ENCODE peak calls at places on chromosomes 13 and 19, in nine cellular contexts. One of them, this sample, is unnamed. For H3K4me1, the result is how much of the 10 kb centered on the place peaks cover.

GRCh38 chr13:49444517-49445395 is 682 bp downstream of the SETDB2 start:
- DNase-seq in CD4-positive, alpha-beta memory T cell: peak
- DNase-seq in heart left ventricle: no peak
- DNase-seq in mesendoderm: peak
- DNase-seq in GM23338: peak
- DNase-seq in adrenal gland: peak
- DNase-seq in heart right ventricle: no peak
- DNase-seq in left ventricle myocardium inferior: no peak
- DNase-seq in esophagus squamous epithelium: no peak
- DNase-seq in this sample: peak

GRCh38 chr13:92355213-92355612 is 871.4 kb upstream of the GPC6 start:
- DNase-seq in CD4-positive, alpha-beta memory T cell: no peak
- DNase-seq in heart left ventricle: no peak
- DNase-seq in mesendoderm: peak
- DNase-seq in GM23338: peak
- DNase-seq in adrenal gland: no peak
- DNase-seq in heart right ventricle: no peak
- DNase-seq in left ventricle myocardium inferior: no peak
- DNase-seq in esophagus squamous epithelium: no peak
- DNase-seq in this sample: peak

GRCh38 chr19:32337176-32337808 is 8.1 kb upstream of the ZNF507 start:
- DNase-seq in CD4-positive, alpha-beta memory T cell: no peak
- DNase-seq in heart left ventricle: no peak
- DNase-seq in mesendoderm: no peak
- DNase-seq in GM23338: no peak
- DNase-seq in adrenal gland: no peak
- DNase-seq in heart right ventricle: no peak
- DNase-seq in left ventricle myocardium inferior: no peak
- DNase-seq in esophagus squamous epithelium: no peak
- DNase-seq in this sample: no peak

GRCh38 chr13:20401586-20401957 is 124.1 kb downstream of the CRYL1 start:
- DNase-seq in CD4-positive, alpha-beta memory T cell: no peak
- DNase-seq in heart left ventricle: no peak
- DNase-seq in mesendoderm: no peak
- DNase-seq in GM23338: no peak
- DNase-seq in adrenal gland: no peak
- DNase-seq in heart right ventricle: no peak
- DNase-seq in left ventricle myocardium inferior: no peak
- DNase-seq in esophagus squamous epithelium: no peak
- DNase-seq in this sample: no peak

GRCh38 chr13:30581582-30581981 is 36.1 kb upstream of the USPL1 start:
- DNase-seq in CD4-positive, alpha-beta memory T cell: peak
- DNase-seq in heart left ventricle: no peak
- DNase-seq in mesendoderm: peak
- DNase-seq in GM23338: peak
- DNase-seq in adrenal gland: no peak
- DNase-seq in heart right ventricle: no peak
- DNase-seq in left ventricle myocardium inferior: no peak
- DNase-seq in esophagus squamous epithelium: no peak
- DNase-seq in this sample: no peak

GRCh38 chr13:43042410-43042921 is 19.1 kb downstream of the DNAJC15 start:
- DNase-seq in CD4-positive, alpha-beta memory T cell: no peak
- DNase-seq in heart left ventricle: no peak
- DNase-seq in mesendoderm: no peak
- DNase-seq in GM23338: no peak
- DNase-seq in adrenal gland: no peak
- DNase-seq in heart right ventricle: no peak
- DNase-seq in left ventricle myocardium inferior: no peak
- DNase-seq in esophagus squamous epithelium: no peak
- DNase-seq in this sample: no peak

GRCh38 chr13:51780099-51780498 is 23.9 kb downstream of the DHRS12 start:
- DNase-seq in CD4-positive, alpha-beta memory T cell: no peak
- DNase-seq in heart left ventricle: no peak
- DNase-seq in mesendoderm: no peak
- DNase-seq in GM23338: no peak
- DNase-seq in adrenal gland: no peak
- DNase-seq in heart right ventricle: no peak
- DNase-seq in left ventricle myocardium inferior: no peak
- DNase-seq in esophagus squamous epithelium: no peak
- DNase-seq in this sample: no peak

GRCh38 chr19:30743702-30744101 is 371.5 kb downstream of the ZNF536 start:
- DNase-seq in CD4-positive, alpha-beta memory T cell: no peak
- DNase-seq in heart left ventricle: no peak
- DNase-seq in mesendoderm: no peak
- DNase-seq in GM23338: no peak
- DNase-seq in adrenal gland: no peak
- DNase-seq in heart right ventricle: no peak
- DNase-seq in left ventricle myocardium inferior: no peak
- DNase-seq in esophagus squamous epithelium: no peak
- DNase-seq in this sample: no peak

GRCh38 chr19:12664406-12665280 is 1.9 kb downstream of the MAN2B1 start:
- DNase-seq in CD4-positive, alpha-beta memory T cell: no peak
- DNase-seq in heart left ventricle: no peak
- DNase-seq in mesendoderm: peak
- DNase-seq in GM23338: peak
- DNase-seq in adrenal gland: no peak
- DNase-seq in heart right ventricle: no peak
- DNase-seq in left ventricle myocardium inferior: no peak
- DNase-seq in esophagus squamous epithelium: no peak
- DNase-seq in this sample: no peak

GRCh38 chr19:16218851-16219250 is 21.1 kb downstream of the AP1M1 start:
- DNase-seq in CD4-positive, alpha-beta memory T cell: no peak
- DNase-seq in heart left ventricle: no peak
- DNase-seq in mesendoderm: no peak
- DNase-seq in GM23338: no peak
- DNase-seq in adrenal gland: no peak
- DNase-seq in heart right ventricle: no peak
- DNase-seq in left ventricle myocardium inferior: no peak
- DNase-seq in esophagus squamous epithelium: no peak
- DNase-seq in this sample: no peak

GRCh38 chr19:49114630-49115363 is 627 bp downstream of the LIN7B start:
- DNase-seq in CD4-positive, alpha-beta memory T cell: peak
- DNase-seq in heart left ventricle: peak
- DNase-seq in mesendoderm: peak
- DNase-seq in GM23338: peak
- DNase-seq in adrenal gland: peak
- DNase-seq in heart right ventricle: peak
- DNase-seq in left ventricle myocardium inferior: peak
- DNase-seq in esophagus squamous epithelium: no peak
- DNase-seq in this sample: peak

GRCh38 chr13:67230774-67231480 is 791 bp upstream of the PCDH9 start:
- DNase-seq in CD4-positive, alpha-beta memory T cell: peak
- DNase-seq in heart left ventricle: peak
- DNase-seq in mesendoderm: peak
- DNase-seq in GM23338: peak
- DNase-seq in adrenal gland: peak
- DNase-seq in heart right ventricle: peak
- DNase-seq in left ventricle myocardium inferior: peak
- DNase-seq in esophagus squamous epithelium: no peak
- DNase-seq in this sample: peak

GRCh38 chr13:52012512-52012836 is 276 bp downstream of the ALG11 start:
- DNase-seq in CD4-positive, alpha-beta memory T cell: no peak
- DNase-seq in heart left ventricle: no peak
- DNase-seq in mesendoderm: no peak
- DNase-seq in GM23338: no peak
- DNase-seq in adrenal gland: no peak
- DNase-seq in heart right ventricle: no peak
- DNase-seq in left ventricle myocardium inferior: no peak
- DNase-seq in esophagus squamous epithelium: no peak
- DNase-seq in this sample: no peak

GRCh38 chr13:99124695-99125334 is 75.8 kb upstream of the UBAC2 start:
- DNase-seq in CD4-positive, alpha-beta memory T cell: no peak
- DNase-seq in heart left ventricle: no peak
- DNase-seq in mesendoderm: no peak
- DNase-seq in GM23338: no peak
- DNase-seq in adrenal gland: no peak
- DNase-seq in heart right ventricle: no peak
- DNase-seq in left ventricle myocardium inferior: no peak
- DNase-seq in esophagus squamous epithelium: no peak
- DNase-seq in this sample: no peak

GRCh38 chr13:99958402-99959126 is 13.0 kb downstream of the ZIC5 start:
- DNase-seq in CD4-positive, alpha-beta memory T cell: no peak
- DNase-seq in heart left ventricle: no peak
- DNase-seq in mesendoderm: peak
- DNase-seq in GM23338: peak
- DNase-seq in adrenal gland: no peak
- DNase-seq in heart right ventricle: no peak
- DNase-seq in left ventricle myocardium inferior: no peak
- DNase-seq in esophagus squamous epithelium: no peak
- DNase-seq in this sample: no peak

GRCh38 chr19:5340637-5341447 is at the start of gene PTPRS:
- DNase-seq in CD4-positive, alpha-beta memory T cell: peak
- DNase-seq in heart left ventricle: peak
- DNase-seq in mesendoderm: peak
- DNase-seq in GM23338: peak
- DNase-seq in adrenal gland: peak
- DNase-seq in heart right ventricle: peak
- DNase-seq in left ventricle myocardium inferior: peak
- DNase-seq in esophagus squamous epithelium: no peak
- DNase-seq in this sample: peak

GRCh38 chr13:25602206-25602605 is 230.4 kb downstream of the ATP8A2 start:
- DNase-seq in CD4-positive, alpha-beta memory T cell: no peak
- DNase-seq in heart left ventricle: no peak
- DNase-seq in mesendoderm: peak
- DNase-seq in GM23338: peak
- DNase-seq in adrenal gland: no peak
- DNase-seq in heart right ventricle: no peak
- DNase-seq in left ventricle myocardium inferior: no peak
- DNase-seq in esophagus squamous epithelium: no peak
- DNase-seq in this sample: no peak

GRCh38 chr13:88042489-88042888 is 371.3 kb downstream of the SLITRK5 start:
- DNase-seq in CD4-positive, alpha-beta memory T cell: no peak
- DNase-seq in heart left ventricle: no peak
- DNase-seq in mesendoderm: no peak
- DNase-seq in GM23338: no peak
- DNase-seq in adrenal gland: no peak
- DNase-seq in heart right ventricle: no peak
- DNase-seq in left ventricle myocardium inferior: no peak
- DNase-seq in esophagus squamous epithelium: no peak
- DNase-seq in this sample: no peak

GRCh38 chr13:79386125-79386822 is 19.8 kb downstream of the RBM26 start:
- DNase-seq in CD4-positive, alpha-beta memory T cell: no peak
- DNase-seq in heart left ventricle: no peak
- DNase-seq in mesendoderm: no peak
- DNase-seq in GM23338: no peak
- DNase-seq in adrenal gland: no peak
- DNase-seq in heart right ventricle: no peak
- DNase-seq in left ventricle myocardium inferior: no peak
- DNase-seq in esophagus squamous epithelium: no peak
- DNase-seq in this sample: no peak
- H3K4me1 ChIP-seq in CD4-positive, alpha-beta memory T cell: half or more
- H3K4me1 ChIP-seq in heart left ventricle: under half
- H3K4me1 ChIP-seq in mesendoderm: under half
- H3K4me1 ChIP-seq in GM23338: under half
- H3K4me1 ChIP-seq in adrenal gland: under half
- H3K4me1 ChIP-seq in heart right ventricle: under half
- H3K4me1 ChIP-seq in left ventricle myocardium inferior: half or more
- H3K4me1 ChIP-seq in esophagus squamous epithelium: under half
- H3K4me1 ChIP-seq in this sample: half or more

DNA sequence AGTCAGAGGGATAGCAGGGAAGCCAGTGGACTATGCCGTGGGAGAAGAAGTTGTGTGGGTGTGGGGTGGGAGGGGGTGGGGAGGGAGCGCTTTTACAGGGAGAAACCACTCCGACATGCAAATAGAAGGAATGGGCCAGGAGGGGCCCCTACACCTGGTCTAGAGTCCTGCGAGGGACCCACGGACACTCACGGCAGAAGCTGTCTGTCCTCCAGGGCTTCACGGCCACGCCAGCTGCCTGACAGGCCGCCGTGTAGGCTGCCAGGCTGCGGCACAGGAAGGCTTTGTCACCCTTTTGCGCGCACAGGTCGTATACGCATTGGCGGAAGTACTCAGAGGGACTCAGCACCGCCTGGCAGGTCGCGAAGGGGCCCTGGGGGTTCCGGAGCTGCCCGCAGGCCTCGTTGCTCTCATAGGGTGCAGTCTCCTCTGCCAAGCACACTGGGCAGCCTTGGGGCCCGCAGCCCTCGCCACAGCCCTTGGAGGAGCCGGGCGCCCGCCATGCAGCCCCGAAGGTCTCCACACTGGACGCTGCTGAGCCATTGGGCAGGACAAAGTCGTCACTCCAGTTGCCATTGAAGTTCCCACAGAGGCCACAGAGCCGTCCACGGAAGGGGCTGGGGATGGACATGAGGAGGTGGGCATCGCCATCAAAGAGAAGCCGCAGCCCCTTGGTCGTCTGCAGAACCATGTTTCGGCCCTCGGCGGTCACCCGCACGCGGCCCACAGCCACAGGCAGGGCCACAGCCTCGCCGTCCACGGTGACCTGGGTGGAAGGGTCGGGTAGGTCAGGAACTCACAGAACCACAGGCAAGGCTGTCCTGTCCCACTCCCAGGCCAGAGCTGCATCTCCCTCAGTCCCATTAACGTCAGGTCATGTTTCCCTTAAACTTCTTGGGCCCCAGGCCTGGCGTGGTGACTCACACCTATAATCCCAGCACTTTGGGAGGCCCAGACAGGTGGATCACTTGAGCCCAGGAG is 26.0 kb upstream of the FBL start:
- DNase-seq in CD4-positive, alpha-beta memory T cell: no peak
- DNase-seq in heart left ventricle: no peak
- DNase-seq in mesendoderm: no peak
- DNase-seq in GM23338: no peak
- DNase-seq in adrenal gland: no peak
- DNase-seq in heart right ventricle: no peak
- DNase-seq in left ventricle myocardium inferior: no peak
- DNase-seq in esophagus squamous epithelium: no peak
- DNase-seq in this sample: no peak
- H3K27ac ChIP-seq in CD4-positive, alpha-beta memory T cell: no peak
- H3K27ac ChIP-seq in heart left ventricle: no peak
- H3K27ac ChIP-seq in mesendoderm: no peak
- H3K27ac ChIP-seq in GM23338: no peak
- H3K27ac ChIP-seq in adrenal gland: no peak
- H3K27ac ChIP-seq in heart right ventricle: no peak
- H3K27ac ChIP-seq in left ventricle myocardium inferior: no peak
- H3K27ac ChIP-seq in esophagus squamous epithelium: no peak
- H3K27ac ChIP-seq in this sample: no peak

GRCh38 chr19:39146686-39147450 is 21.3 kb downstream of the PAK4 start:
- DNase-seq in CD4-positive, alpha-beta memory T cell: no peak
- DNase-seq in heart left ventricle: no peak
- DNase-seq in mesendoderm: no peak
- DNase-seq in GM23338: peak
- DNase-seq in adrenal gland: no peak
- DNase-seq in heart right ventricle: no peak
- DNase-seq in left ventricle myocardium inferior: no peak
- DNase-seq in esophagus squamous epithelium: no peak
- DNase-seq in this sample: no peak
- H3K4me1 ChIP-seq in CD4-positive, alpha-beta memory T cell: under half
- H3K4me1 ChIP-seq in heart left ventricle: under half
- H3K4me1 ChIP-seq in mesendoderm: under half
- H3K4me1 ChIP-seq in GM23338: under half
- H3K4me1 ChIP-seq in adrenal gland: under half
- H3K4me1 ChIP-seq in heart right ventricle: under half
- H3K4me1 ChIP-seq in left ventricle myocardium inferior: under half
- H3K4me1 ChIP-seq in esophagus squamous epithelium: under half
- H3K4me1 ChIP-seq in this sample: under half

GRCh38 chr13:44220948-44221347 is 152.7 kb upstream of the SERP2 start:
- DNase-seq in CD4-positive, alpha-beta memory T cell: no peak
- DNase-seq in heart left ventricle: no peak
- DNase-seq in mesendoderm: no peak
- DNase-seq in GM23338: no peak
- DNase-seq in adrenal gland: no peak
- DNase-seq in heart right ventricle: no peak
- DNase-seq in left ventricle myocardium inferior: no peak
- DNase-seq in esophagus squamous epithelium: no peak
- DNase-seq in this sample: no peak
- H3K27ac ChIP-seq in CD4-positive, alpha-beta memory T cell: no peak
- H3K27ac ChIP-seq in heart left ventricle: peak
- H3K27ac ChIP-seq in mesendoderm: no peak
- H3K27ac ChIP-seq in GM23338: no peak
- H3K27ac ChIP-seq in adrenal gland: no peak
- H3K27ac ChIP-seq in heart right ventricle: no peak
- H3K27ac ChIP-seq in left ventricle myocardium inferior: peak
- H3K27ac ChIP-seq in esophagus squamous epithelium: peak
- H3K27ac ChIP-seq in this sample: peak

This sample was measured in transverse colon.